ENCODE peak calls at places on chromosomes 11 and 22, in seven cellular contexts. S is LoVo, I is stomach, V is T follicular helper cell, A is HFF-Myc, K is GF-D8, B is NCI-H1417. U is an unnamed sample.
A peak's percentile ranks its signal among the peaks of the same experiment; 100 is the strongest.

GRCh38 chr11:876550-876949 is 33.9 kb downstream of the TSPAN4 start:
- DNase-seq in I (no peak), V (no peak), B (no peak), A (no peak), S (no peak), K (no peak), U (no peak)

GRCh38 chr11:27963370-27963769 is 144.6 kb downstream of the KIF18A start:
- DNase-seq in S (no peak), V (no peak), B (peak; percentile 77), A (no peak), I (no peak), K (no peak), U (no peak)

GRCh38 chr22:50081426-50082196 is 3.6 kb downstream of the MLC1 start:
- DNase-seq in K (no peak), A (no peak), B (no peak), V (no peak), S (no peak), I (no peak), U (no peak)

GRCh38 chr22:30027169-30027568 is 53.1 kb upstream of the HORMAD2 start:
- DNase-seq in S (peak; percentile 80), V (no peak), A (no peak), B (no peak), I (peak; percentile 64), K (no peak), U (no peak)

GRCh38 chr11:47000033-47000432 is 63.5 kb downstream of the CSTPP1 start:
- DNase-seq in I (no peak), K (no peak), B (no peak), A (no peak), V (no peak), S (no peak), U (no peak)

GRCh38 chr11:130101661-130102060 is 32.0 kb downstream of the APLP2 start:
- DNase-seq in S (no peak), I (no peak), B (no peak), V (no peak), K (no peak), A (no peak), U (no peak)

GRCh38 chr11:69531717-69532088 is 50.2 kb downstream of the LINC01488 start:
- DNase-seq in V (no peak), I (no peak), S (no peak), K (no peak), A (no peak), B (no peak), U (no peak)

GRCh38 chr11:113778111-113778910 is 1.3 kb upstream of the CLDN25 start:
- DNase-seq in V (no peak), A (no peak), S (no peak), B (no peak), K (no peak), I (peak; percentile 51), U (peak; percentile 92)

GRCh38 chr11:4697583-4697982 is at the start of gene OR51E2:
- DNase-seq in S (no peak), I (no peak), A (no peak), B (peak; percentile 43), K (no peak), V (no peak), U (peak; percentile 9)

GRCh38 chr11:126917531-126918204 is 82.9 kb downstream of the KIRREL3 start:
- DNase-seq in S (no peak), I (no peak), V (no peak), A (peak; percentile 93), K (no peak), B (no peak), U (peak; percentile 22)

GRCh38 chr11:73321342-73322110 is 13.4 kb downstream of the ARHGEF17 start:
- DNase-seq in K (peak; percentile 10), I (no peak), V (no peak), S (no peak), A (no peak), B (no peak), U (no peak)

GRCh38 chr11:131888230-131888826 is 517.9 kb downstream of the NTM start:
- DNase-seq in S (no peak), B (no peak), K (no peak), A (peak; percentile 82), V (no peak), I (no peak), U (no peak)

GRCh38 chr11:86938900-86939880 is 16.0 kb downstream of the FZD4 start:
- DNase-seq in A (no peak), K (no peak), V (no peak), B (peak; percentile 27), S (peak; percentile 49), I (no peak), U (no peak)

GRCh38 chr22:49709464-49709863 is 118.2 kb downstream of the BRD1 start:
- DNase-seq in B (no peak), K (no peak), S (no peak), V (no peak), A (no peak), I (no peak), U (no peak)

GRCh38 chr11:28058333-28058732 is 49.6 kb downstream of the KIF18A start:
- DNase-seq in I (no peak), A (no peak), V (no peak), S (no peak), B (no peak), K (no peak), U (no peak)

GRCh38 chr11:749731-750130 is 2.5 kb downstream of the TALDO1 start:
- DNase-seq in V (no peak), K (no peak), S (no peak), B (no peak), I (no peak), A (no peak), U (no peak)

U was measured in NCI-H526.